ENCODE peak calls at places on chromosomes 12 and 14, in ten cellular contexts. O is left lung; K is esophagus squamous epithelium; C is ovary; Q is WERI-Rb-1; Z is GM23338; D is effector memory CD4-positive, alpha-beta T cell; X is lung; T is caudate nucleus; A is adrenal gland. P is an unnamed sample.

GRCh38 chr14:101252443-101253214 is 308.7 kb upstream of the DIO3 start:
- DNase-seq in O (no peak), D (no peak), A (no peak), Q (no peak), T (no peak), C (no peak), K (no peak), Z (no peak), X (no peak), P (no peak)

GRCh38 chr12:57131896-57132744 is 3.8 kb downstream of the LRP1 start:
- DNase-seq in O (no peak), Q (no peak), C (no peak), X (no peak), T (no peak), K (no peak), A (no peak), D (no peak), Z (peak), P (no peak)

GRCh38 chr14:61438497-61438859 is 117.1 kb downstream of the PRKCH start:
- DNase-seq in Q (no peak), X (no peak), D (no peak), O (no peak), C (no peak), K (no peak), A (no peak), Z (no peak), T (no peak), P (no peak)

GRCh38 chr12:126493366-126494108 is 1428.3 kb downstream of the AACS start:
- DNase-seq in A (no peak), T (no peak), X (no peak), Q (no peak), K (no peak), D (no peak), Z (no peak), C (no peak), O (no peak), P (no peak)

GRCh38 chr12:124868252-124868965 is 4.7 kb upstream of the SCARB1 start:
- DNase-seq in Z (no peak), D (no peak), K (no peak), O (no peak), T (no peak), A (no peak), C (no peak), X (no peak), Q (no peak), P (no peak)

GRCh38 chr12:27319394-27319793 is 13.2 kb upstream of the BMAL2 start:
- DNase-seq in K (no peak), A (no peak), Z (no peak), X (no peak), C (no peak), D (no peak), Q (no peak), T (no peak), O (no peak), P (peak)

GRCh38 chr12:88578821-88579518 is 1.3 kb downstream of the KITLG start:
- DNase-seq in O (no peak), C (no peak), T (no peak), X (peak), Q (no peak), D (no peak), K (no peak), A (peak), Z (peak), P (peak)

GRCh38 chr14:55579724-55580400 is at the start of gene KTN1:
- DNase-seq in T (peak), X (peak), Q (peak), K (no peak), A (peak), C (peak), D (peak), O (peak), Z (peak), P (peak)

GRCh38 chr12:51972849-51973273 is 21.4 kb downstream of the ACVR1B start:
- DNase-seq in D (peak), X (peak), O (peak), Z (no peak), Q (no peak), A (peak), T (peak), K (no peak), C (peak), P (peak)

GRCh38 chr12:121159467-121160307 is 27.0 kb downstream of the P2RX7 start:
- DNase-seq in K (no peak), X (no peak), C (no peak), T (no peak), A (no peak), Q (no peak), O (no peak), D (no peak), Z (no peak), P (no peak)

GRCh38 chr12:103728323-103728722 is 112.7 kb downstream of the NT5DC3 start:
- DNase-seq in K (no peak), Z (no peak), D (no peak), C (no peak), A (no peak), X (no peak), Q (no peak), O (no peak), T (no peak), P (no peak)

GRCh38 chr14:52299692-52300278 is 14.3 kb upstream of the PTGER2 start:
- DNase-seq in Z (peak), D (no peak), C (no peak), O (no peak), K (no peak), X (no peak), Q (no peak), A (no peak), T (no peak), P (peak)

GRCh38 chr12:120468271-120468845 is 1.2 kb downstream of the SRSF9 start:
- DNase-seq in T (no peak), A (peak), D (no peak), O (no peak), Z (peak), Q (peak), K (no peak), X (peak), C (peak), P (peak)

GRCh38 chr14:80585506-80585835 is 356.1 kb downstream of the CEP128 start:
- DNase-seq in C (no peak), X (no peak), Q (no peak), T (no peak), D (no peak), O (no peak), K (no peak), A (no peak), Z (no peak), P (peak)

GRCh38 chr14:64673329-64673728 is 30.9 kb upstream of the PLEKHG3 start:
- DNase-seq in T (no peak), Q (no peak), A (no peak), C (no peak), Z (no peak), O (no peak), K (no peak), X (no peak), D (no peak), P (no peak)

GRCh38 chr12:4086481-4086880 is 187.1 kb upstream of the CCND2 start:
- DNase-seq in K (no peak), T (no peak), Z (no peak), A (no peak), Q (no peak), X (no peak), O (no peak), D (no peak), C (no peak), P (no peak)

GRCh38 chr14:65344011-65344410 is 68.5 kb upstream of the FUT8 start:
- DNase-seq in K (no peak), Q (no peak), O (no peak), A (no peak), Z (no peak), T (no peak), D (no peak), X (no peak), C (no peak), P (no peak)

GRCh38 chr12:103520686-103521215 is 25.0 kb upstream of the C12orf42 start:
- DNase-seq in A (no peak), X (no peak), D (no peak), C (no peak), K (no peak), O (no peak), T (no peak), Z (no peak), Q (no peak), P (no peak)

GRCh38 chr12:52120951-52121847 is 41.7 kb downstream of the SMIM41 start:
- DNase-seq in X (no peak), O (no peak), D (no peak), Q (no peak), K (no peak), A (no peak), Z (no peak), C (no peak), T (no peak), P (no peak)

GRCh38 chr12:110555509-110556406 is 27.4 kb downstream of the PPTC7 start:
- DNase-seq in X (no peak), O (no peak), Z (no peak), T (no peak), D (no peak), A (no peak), K (no peak), Q (no peak), C (no peak), P (no peak)
- H3K27ac ChIP-seq in X (peak), O (peak), Z (no peak), T (no peak), D (no peak), A (peak), K (peak), Q (no peak), C (no peak), P (peak)

GRCh38 chr14:105701456-105702274 is 175.3 kb downstream of the TMEM121 start:
- DNase-seq in K (no peak), X (no peak), O (peak), A (no peak), D (no peak), T (no peak), Q (no peak), C (no peak), Z (no peak), P (no peak)
- H3K27ac ChIP-seq in K (no peak), X (no peak), O (no peak), A (no peak), D (no peak), T (no peak), Q (no peak), C (no peak), Z (no peak), P (no peak)

GRCh38 chr12:119168721-119169120 is 10.0 kb upstream of the HSPB8 start:
- DNase-seq in K (no peak), O (no peak), T (no peak), X (no peak), Z (no peak), A (no peak), Q (no peak), D (no peak), C (no peak), P (no peak)
- H3K27ac ChIP-seq in K (peak), O (no peak), T (no peak), X (no peak), Z (no peak), A (no peak), Q (no peak), D (no peak), C (no peak), P (no peak)

GRCh38 chr12:64943686-64944085 is 119.2 kb downstream of the TBC1D30 start:
- DNase-seq in Q (no peak), C (no peak), A (no peak), T (no peak), Z (no peak), X (no peak), O (no peak), D (no peak), K (no peak), P (peak)
- H3K27ac ChIP-seq in Q (no peak), C (no peak), A (no peak), T (no peak), Z (no peak), X (no peak), O (no peak), D (no peak), K (no peak), P (no peak)

DNA sequence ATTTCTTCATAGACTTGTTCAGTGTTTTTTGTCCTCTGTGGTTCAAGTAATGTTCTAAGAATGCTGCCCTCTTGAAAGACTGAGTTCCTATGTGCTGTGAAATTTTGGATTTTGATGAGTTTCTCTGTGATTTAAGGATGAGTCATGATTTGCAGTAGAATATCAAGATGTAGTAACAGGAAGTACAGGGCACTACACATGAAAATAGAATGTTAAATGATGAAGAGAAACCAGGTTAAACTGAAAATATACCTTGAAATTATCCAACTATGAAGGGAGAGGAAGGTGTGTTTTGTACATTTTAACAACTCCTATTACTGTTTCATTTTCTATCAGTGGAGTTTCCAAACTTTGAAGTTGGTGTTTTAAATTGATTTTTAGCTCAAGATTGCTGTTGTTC is 4.8 kb downstream of the ELK3 start:
- DNase-seq in C (no peak), O (no peak), D (no peak), X (no peak), Q (no peak), T (no peak), A (no peak), K (no peak), Z (no peak), P (peak)
- H3K27ac ChIP-seq in C (no peak), O (peak), D (peak), X (no peak), Q (no peak), T (no peak), A (peak), K (peak), Z (no peak), P (no peak)

DNA sequence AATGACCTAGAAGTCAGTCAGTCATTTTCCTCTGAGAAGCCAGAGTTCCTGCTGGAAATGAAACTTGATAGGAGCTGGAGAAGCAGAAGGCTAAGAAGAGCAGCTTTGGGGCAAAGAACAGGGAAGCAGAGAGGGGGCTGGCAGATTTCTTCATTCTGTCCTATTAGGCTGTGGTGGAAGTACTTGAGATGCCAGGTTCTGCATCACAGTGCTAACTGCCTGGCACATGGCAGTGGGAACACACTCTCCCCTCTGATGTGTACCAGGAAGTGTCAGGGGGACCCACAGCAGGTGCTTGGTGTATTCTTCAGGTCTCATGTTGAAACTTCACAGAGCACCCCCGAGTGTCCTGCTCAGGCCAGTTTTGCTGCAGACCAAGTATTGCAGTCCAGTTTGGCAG is 61.0 kb downstream of the SUSD6 start:
- DNase-seq in O (no peak), A (no peak), D (no peak), Q (no peak), T (no peak), Z (no peak), K (no peak), X (no peak), C (no peak), P (no peak)
- H3K27ac ChIP-seq in O (no peak), A (no peak), D (no peak), Q (peak), T (no peak), Z (no peak), K (no peak), X (peak), C (no peak), P (no peak)

DNA sequence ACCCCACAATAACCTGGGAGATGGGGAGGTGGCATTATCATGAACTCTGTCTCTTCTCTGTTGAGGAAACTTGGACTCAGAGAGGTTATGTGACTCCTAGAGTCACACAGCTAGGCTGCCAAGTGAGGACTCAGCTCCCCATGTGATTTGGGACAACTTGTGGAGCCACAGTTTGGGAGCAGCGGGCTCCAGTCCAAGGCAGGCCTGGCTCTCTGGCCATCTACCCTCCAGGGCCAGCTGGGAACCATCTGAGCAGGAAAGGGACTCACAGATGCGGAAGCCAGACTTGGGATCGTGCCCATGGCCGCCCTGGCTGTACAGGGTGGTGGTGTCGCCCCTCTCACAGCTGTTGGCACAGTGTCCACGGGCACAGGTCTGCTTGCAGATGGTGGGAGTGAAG is 59.1 kb downstream of the ISCA2 start:
- DNase-seq in O (no peak), Q (no peak), Z (no peak), A (peak), X (peak), D (no peak), K (no peak), C (peak), T (no peak), P (no peak)
- H3K27ac ChIP-seq in O (peak), Q (no peak), Z (no peak), A (no peak), X (no peak), D (no peak), K (peak), C (no peak), T (no peak), P (no peak)

GRCh38 chr14:68137704-68138619 is 318.4 kb downstream of the RAD51B start:
- DNase-seq in D (no peak), Z (peak), X (peak), A (peak), O (no peak), C (peak), T (peak), Q (no peak), K (no peak), P (peak)
- H3K27ac ChIP-seq in D (no peak), Z (peak), X (no peak), A (no peak), O (peak), C (peak), T (peak), Q (no peak), K (peak), P (peak)